ENCODE peak calls at places on chromosomes 13 and 19, in ten cellular contexts. One of them, this sample, is unnamed.

GRCh38 chr19:29596080-29596479 is 10.0 kb upstream of the POP4 start:
- DNase-seq in aorta: no peak
- DNase-seq in astrocyte of the cerebellum: no peak
- DNase-seq in DND-41: no peak
- DNase-seq in left lung: no peak
- DNase-seq in fibroblast of lung: no peak
- DNase-seq in A549: no peak
- DNase-seq in upper lobe of left lung: no peak
- DNase-seq in tibial nerve: no peak
- DNase-seq in HCT116: no peak
- DNase-seq in this sample: no peak

GRCh38 chr19:40862333-40862732 is 12.1 kb upstream of the CYP2A6 start:
- DNase-seq in aorta: no peak
- DNase-seq in astrocyte of the cerebellum: no peak
- DNase-seq in DND-41: no peak
- DNase-seq in left lung: no peak
- DNase-seq in fibroblast of lung: no peak
- DNase-seq in A549: no peak
- DNase-seq in upper lobe of left lung: no peak
- DNase-seq in tibial nerve: no peak
- DNase-seq in HCT116: no peak
- DNase-seq in this sample: no peak

GRCh38 chr13:20901668-20902437 is 693 bp downstream of the XPO4 start:
- DNase-seq in aorta: no peak
- DNase-seq in astrocyte of the cerebellum: no peak
- DNase-seq in DND-41: peak
- DNase-seq in left lung: peak
- DNase-seq in fibroblast of lung: peak
- DNase-seq in A549: peak
- DNase-seq in upper lobe of left lung: peak
- DNase-seq in tibial nerve: no peak
- DNase-seq in HCT116: peak
- DNase-seq in this sample: no peak

GRCh38 chr13:50025446-50025845 is 10.2 kb downstream of the KCNRG start:
- DNase-seq in aorta: no peak
- DNase-seq in astrocyte of the cerebellum: no peak
- DNase-seq in DND-41: no peak
- DNase-seq in left lung: no peak
- DNase-seq in fibroblast of lung: peak
- DNase-seq in A549: no peak
- DNase-seq in upper lobe of left lung: no peak
- DNase-seq in tibial nerve: no peak
- DNase-seq in HCT116: no peak
- DNase-seq in this sample: no peak

GRCh38 chr19:282501-282900 is 8.7 kb downstream of the PLPP2 start:
- DNase-seq in aorta: no peak
- DNase-seq in astrocyte of the cerebellum: no peak
- DNase-seq in DND-41: no peak
- DNase-seq in left lung: no peak
- DNase-seq in fibroblast of lung: no peak
- DNase-seq in A549: no peak
- DNase-seq in upper lobe of left lung: no peak
- DNase-seq in tibial nerve: no peak
- DNase-seq in HCT116: no peak
- DNase-seq in this sample: no peak

GRCh38 chr19:13953021-13953531 is 767 bp downstream of the DCAF15 start:
- DNase-seq in aorta: no peak
- DNase-seq in astrocyte of the cerebellum: no peak
- DNase-seq in DND-41: no peak
- DNase-seq in left lung: no peak
- DNase-seq in fibroblast of lung: peak
- DNase-seq in A549: peak
- DNase-seq in upper lobe of left lung: no peak
- DNase-seq in tibial nerve: no peak
- DNase-seq in HCT116: no peak
- DNase-seq in this sample: no peak

GRCh38 chr19:46648961-46649960 is 11.7 kb downstream of the DACT3 start:
- DNase-seq in aorta: no peak
- DNase-seq in astrocyte of the cerebellum: no peak
- DNase-seq in DND-41: no peak
- DNase-seq in left lung: peak
- DNase-seq in fibroblast of lung: no peak
- DNase-seq in A549: no peak
- DNase-seq in upper lobe of left lung: peak
- DNase-seq in tibial nerve: no peak
- DNase-seq in HCT116: no peak
- DNase-seq in this sample: no peak

GRCh38 chr13:48304132-48304876 is 753 bp downstream of the RB1 start:
- DNase-seq in aorta: peak
- DNase-seq in astrocyte of the cerebellum: peak
- DNase-seq in DND-41: peak
- DNase-seq in left lung: no peak
- DNase-seq in fibroblast of lung: peak
- DNase-seq in A549: peak
- DNase-seq in upper lobe of left lung: no peak
- DNase-seq in tibial nerve: no peak
- DNase-seq in HCT116: no peak
- DNase-seq in this sample: no peak

GRCh38 chr19:29988351-29988750 is 46.3 kb downstream of the URI1 start:
- DNase-seq in aorta: no peak
- DNase-seq in astrocyte of the cerebellum: no peak
- DNase-seq in DND-41: no peak
- DNase-seq in left lung: no peak
- DNase-seq in fibroblast of lung: no peak
- DNase-seq in A549: no peak
- DNase-seq in upper lobe of left lung: no peak
- DNase-seq in tibial nerve: no peak
- DNase-seq in HCT116: no peak
- DNase-seq in this sample: no peak

GRCh38 chr19:17886515-17886914 is 14.8 kb downstream of the SLC5A5 start:
- DNase-seq in aorta: no peak
- DNase-seq in astrocyte of the cerebellum: no peak
- DNase-seq in DND-41: no peak
- DNase-seq in left lung: no peak
- DNase-seq in fibroblast of lung: no peak
- DNase-seq in A549: no peak
- DNase-seq in upper lobe of left lung: no peak
- DNase-seq in tibial nerve: no peak
- DNase-seq in HCT116: no peak
- DNase-seq in this sample: no peak

GRCh38 chr13:82147526-82147925 is 1734.7 kb downstream of the SLITRK1 start:
- DNase-seq in aorta: no peak
- DNase-seq in astrocyte of the cerebellum: no peak
- DNase-seq in DND-41: no peak
- DNase-seq in left lung: no peak
- DNase-seq in fibroblast of lung: no peak
- DNase-seq in A549: no peak
- DNase-seq in upper lobe of left lung: no peak
- DNase-seq in tibial nerve: no peak
- DNase-seq in HCT116: no peak
- DNase-seq in this sample: no peak

GRCh38 chr13:95255072-95255732 is 46.0 kb downstream of the ABCC4 start:
- DNase-seq in aorta: no peak
- DNase-seq in astrocyte of the cerebellum: no peak
- DNase-seq in DND-41: no peak
- DNase-seq in left lung: no peak
- DNase-seq in fibroblast of lung: no peak
- DNase-seq in A549: no peak
- DNase-seq in upper lobe of left lung: no peak
- DNase-seq in tibial nerve: no peak
- DNase-seq in HCT116: no peak
- DNase-seq in this sample: no peak

GRCh38 chr13:32650705-32651311 is 64.6 kb downstream of the PDS5B start:
- DNase-seq in aorta: no peak
- DNase-seq in astrocyte of the cerebellum: peak
- DNase-seq in DND-41: peak
- DNase-seq in left lung: no peak
- DNase-seq in fibroblast of lung: peak
- DNase-seq in A549: peak
- DNase-seq in upper lobe of left lung: no peak
- DNase-seq in tibial nerve: peak
- DNase-seq in HCT116: peak
- DNase-seq in this sample: peak

GRCh38 chr19:6232567-6232966 is 47.2 kb downstream of the MLLT1 start:
- DNase-seq in aorta: no peak
- DNase-seq in astrocyte of the cerebellum: peak
- DNase-seq in DND-41: no peak
- DNase-seq in left lung: no peak
- DNase-seq in fibroblast of lung: peak
- DNase-seq in A549: no peak
- DNase-seq in upper lobe of left lung: no peak
- DNase-seq in tibial nerve: no peak
- DNase-seq in HCT116: no peak
- DNase-seq in this sample: no peak
- H3K4me3 ChIP-seq in aorta: no peak
- H3K4me3 ChIP-seq in astrocyte of the cerebellum: no peak
- H3K4me3 ChIP-seq in DND-41: no peak
- H3K4me3 ChIP-seq in left lung: no peak
- H3K4me3 ChIP-seq in fibroblast of lung: no peak
- H3K4me3 ChIP-seq in A549: no peak
- H3K4me3 ChIP-seq in upper lobe of left lung: no peak
- H3K4me3 ChIP-seq in tibial nerve: no peak
- H3K4me3 ChIP-seq in HCT116: no peak
- H3K4me3 ChIP-seq in this sample: no peak

DNA sequence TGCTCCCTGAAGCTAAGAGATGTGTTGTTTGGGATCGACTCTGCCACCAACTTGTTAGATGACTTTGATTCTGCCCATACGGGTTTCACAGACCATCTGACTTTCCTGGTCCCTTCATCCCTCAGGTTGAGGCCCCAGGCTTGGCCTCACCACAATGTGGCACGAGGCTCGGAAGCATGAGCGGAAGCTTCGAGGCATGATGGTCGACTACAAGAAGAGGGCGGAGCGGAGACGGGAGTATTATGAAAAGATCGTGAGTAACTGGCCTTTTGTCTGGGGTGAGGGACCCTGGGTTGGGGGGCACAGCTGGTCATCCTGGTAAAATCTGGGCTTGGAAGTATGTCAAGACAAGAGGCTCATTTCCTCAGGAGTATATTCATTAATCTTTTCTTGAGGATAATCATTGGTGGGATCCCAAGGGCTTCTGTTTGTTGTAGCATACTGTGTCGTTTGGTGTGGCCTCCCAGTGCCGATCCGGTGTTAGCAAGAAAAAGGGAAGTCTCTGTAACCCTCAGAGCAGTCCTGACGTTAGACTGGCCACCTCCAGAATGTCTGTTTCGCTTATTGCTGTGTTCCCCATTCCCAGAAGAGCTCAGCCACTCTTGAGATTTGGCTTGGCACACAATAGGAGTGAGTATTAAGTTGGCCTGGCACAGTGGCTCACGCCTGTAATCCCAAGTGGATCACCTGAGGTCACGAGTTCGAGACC is 1.4 kb downstream of the CLASRP start:
- DNase-seq in aorta: no peak
- DNase-seq in astrocyte of the cerebellum: no peak
- DNase-seq in DND-41: no peak
- DNase-seq in left lung: no peak
- DNase-seq in fibroblast of lung: no peak
- DNase-seq in A549: no peak
- DNase-seq in upper lobe of left lung: no peak
- DNase-seq in tibial nerve: no peak
- DNase-seq in HCT116: no peak
- DNase-seq in this sample: no peak
- H3K4me3 ChIP-seq in aorta: no peak
- H3K4me3 ChIP-seq in astrocyte of the cerebellum: peak
- H3K4me3 ChIP-seq in DND-41: peak
- H3K4me3 ChIP-seq in left lung: peak
- H3K4me3 ChIP-seq in fibroblast of lung: peak
- H3K4me3 ChIP-seq in A549: peak
- H3K4me3 ChIP-seq in upper lobe of left lung: peak
- H3K4me3 ChIP-seq in tibial nerve: peak
- H3K4me3 ChIP-seq in HCT116: peak
- H3K4me3 ChIP-seq in this sample: peak

DNA sequence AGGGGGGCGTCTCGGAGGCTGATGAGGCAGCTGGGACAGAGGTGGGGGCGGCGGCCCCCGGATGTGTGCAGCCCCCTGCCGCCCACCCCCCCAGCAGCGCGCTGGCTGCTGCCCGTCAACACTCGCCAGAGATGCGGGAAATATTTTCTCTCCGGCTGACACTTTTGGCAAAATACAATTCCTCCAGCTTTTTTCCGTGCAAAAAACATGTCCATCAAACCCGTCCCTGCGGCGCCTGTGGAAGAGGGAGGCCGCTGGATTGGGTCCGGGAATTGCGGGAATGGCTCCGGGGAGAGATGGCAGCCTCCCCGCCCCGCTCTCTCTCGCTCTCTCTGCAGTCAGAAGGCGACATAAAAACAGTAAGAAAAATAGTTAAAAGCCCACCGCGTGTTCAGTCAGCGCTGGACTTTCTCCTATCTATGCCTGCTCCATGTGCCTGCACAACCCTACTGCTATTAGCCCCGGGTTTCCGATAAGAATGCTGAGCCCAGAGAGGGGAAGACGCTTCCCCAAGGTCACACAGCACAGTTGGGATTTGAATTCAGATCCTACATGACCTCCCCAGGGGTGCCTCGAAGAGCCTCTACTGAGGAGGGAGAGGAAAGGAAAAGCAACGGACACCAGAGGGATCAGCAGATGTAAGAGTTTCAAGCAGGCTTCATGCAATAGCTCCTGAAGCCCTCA is 23.2 kb downstream of the ZNRF4 start:
- DNase-seq in aorta: no peak
- DNase-seq in astrocyte of the cerebellum: no peak
- DNase-seq in DND-41: no peak
- DNase-seq in left lung: no peak
- DNase-seq in fibroblast of lung: no peak
- DNase-seq in A549: no peak
- DNase-seq in upper lobe of left lung: no peak
- DNase-seq in tibial nerve: no peak
- DNase-seq in HCT116: no peak
- DNase-seq in this sample: no peak
- H3K4me3 ChIP-seq in aorta: no peak
- H3K4me3 ChIP-seq in astrocyte of the cerebellum: no peak
- H3K4me3 ChIP-seq in DND-41: no peak
- H3K4me3 ChIP-seq in left lung: no peak
- H3K4me3 ChIP-seq in fibroblast of lung: no peak
- H3K4me3 ChIP-seq in A549: no peak
- H3K4me3 ChIP-seq in upper lobe of left lung: no peak
- H3K4me3 ChIP-seq in tibial nerve: no peak
- H3K4me3 ChIP-seq in HCT116: no peak
- H3K4me3 ChIP-seq in this sample: no peak

DNA sequence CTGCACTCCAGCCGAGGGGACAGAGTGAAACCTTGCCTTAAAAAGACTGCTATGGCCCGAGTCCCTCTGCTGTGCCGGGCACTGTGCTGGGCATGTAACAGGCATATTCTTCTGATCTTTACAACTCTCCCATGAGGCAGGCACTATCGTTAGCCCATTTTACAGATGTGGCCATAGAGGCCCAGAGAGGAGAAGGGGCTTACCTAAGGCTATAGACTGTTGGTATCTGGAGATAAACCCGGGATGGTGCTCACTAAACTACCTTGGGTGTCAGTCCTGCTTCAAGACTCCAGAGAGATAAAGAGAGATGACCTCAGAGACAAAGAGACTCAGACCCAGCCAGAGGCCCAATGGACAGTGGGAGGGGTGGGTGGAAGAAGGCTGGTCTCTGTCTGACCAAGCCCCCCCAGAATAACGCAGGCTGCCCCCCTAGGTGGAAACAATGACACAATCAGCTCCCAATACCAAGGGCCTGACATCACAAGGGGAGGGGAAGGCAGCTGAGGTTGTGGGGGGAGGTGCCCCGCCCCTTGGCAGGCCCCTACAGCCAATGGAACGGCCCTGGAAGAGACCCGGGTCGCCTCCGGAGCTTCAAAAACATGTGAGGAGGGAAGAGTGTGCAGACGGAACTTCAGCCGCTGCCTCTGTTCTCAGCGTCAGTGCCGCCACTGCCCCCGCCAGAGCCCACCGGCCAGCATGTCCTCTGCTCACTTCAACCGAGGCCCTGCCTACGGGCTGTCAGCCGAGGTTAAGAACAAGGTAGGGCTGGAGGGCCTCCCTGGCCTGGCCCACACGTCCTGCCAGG is at the start of gene CNN1:
- DNase-seq in aorta: peak
- DNase-seq in astrocyte of the cerebellum: peak
- DNase-seq in DND-41: no peak
- DNase-seq in left lung: no peak
- DNase-seq in fibroblast of lung: peak
- DNase-seq in A549: no peak
- DNase-seq in upper lobe of left lung: peak
- DNase-seq in tibial nerve: no peak
- DNase-seq in HCT116: no peak
- DNase-seq in this sample: no peak
- H3K4me3 ChIP-seq in aorta: peak
- H3K4me3 ChIP-seq in astrocyte of the cerebellum: peak
- H3K4me3 ChIP-seq in DND-41: no peak
- H3K4me3 ChIP-seq in left lung: peak
- H3K4me3 ChIP-seq in fibroblast of lung: peak
- H3K4me3 ChIP-seq in A549: no peak
- H3K4me3 ChIP-seq in upper lobe of left lung: peak
- H3K4me3 ChIP-seq in tibial nerve: peak
- H3K4me3 ChIP-seq in HCT116: no peak
- H3K4me3 ChIP-seq in this sample: no peak